ENCODE peak calls at places on chromosomes 16 and 17, in seven cellular contexts. One of them, this sample, is unnamed.

GRCh38 chr16:35485915-35486314 is 2026.5 kb downstream of the TP53TG3F start:
- DNase-seq in ovary: no peak
- DNase-seq in breast epithelium: no peak
- DNase-seq in stomach: no peak
- DNase-seq in tibial nerve: no peak
- DNase-seq in IMR-90: no peak
- DNase-seq in A549: no peak
- DNase-seq in this sample: no peak

GRCh38 chr16:70689035-70689969 is 3.4 kb upstream of the MTSS2 start:
- DNase-seq in stomach: peak
- DNase-seq in A549: no peak
- DNase-seq in ovary: peak
- DNase-seq in IMR-90: no peak
- DNase-seq in tibial nerve: no peak
- DNase-seq in breast epithelium: no peak
- DNase-seq in this sample: no peak

GRCh38 chr17:48002208-48002919 is 31.5 kb downstream of the CDK5RAP3 start:
- DNase-seq in ovary: no peak
- DNase-seq in A549: peak
- DNase-seq in tibial nerve: no peak
- DNase-seq in stomach: no peak
- DNase-seq in IMR-90: peak
- DNase-seq in breast epithelium: no peak
- DNase-seq in this sample: no peak

GRCh38 chr16:49096191-49096945 is 185.3 kb downstream of the CBLN1 start:
- DNase-seq in tibial nerve: no peak
- DNase-seq in stomach: no peak
- DNase-seq in ovary: no peak
- DNase-seq in breast epithelium: no peak
- DNase-seq in IMR-90: no peak
- DNase-seq in A549: no peak
- DNase-seq in this sample: no peak

GRCh38 chr16:19419691-19420060 is 2.0 kb downstream of the TMC5 start:
- DNase-seq in IMR-90: peak
- DNase-seq in tibial nerve: no peak
- DNase-seq in stomach: peak
- DNase-seq in breast epithelium: no peak
- DNase-seq in A549: peak
- DNase-seq in ovary: no peak
- DNase-seq in this sample: no peak

GRCh38 chr17:55666810-55667209 is 55.9 kb downstream of the TMEM100 start:
- DNase-seq in stomach: no peak
- DNase-seq in breast epithelium: no peak
- DNase-seq in A549: no peak
- DNase-seq in IMR-90: no peak
- DNase-seq in ovary: no peak
- DNase-seq in tibial nerve: no peak
- DNase-seq in this sample: no peak

GRCh38 chr16:61014869-61015268 is 1021.4 kb downstream of the CDH8 start:
- DNase-seq in IMR-90: no peak
- DNase-seq in ovary: no peak
- DNase-seq in breast epithelium: no peak
- DNase-seq in stomach: no peak
- DNase-seq in tibial nerve: no peak
- DNase-seq in A549: no peak
- DNase-seq in this sample: no peak

GRCh38 chr17:32341141-32341856 is 674 bp downstream of the C17orf75 start:
- DNase-seq in A549: peak
- DNase-seq in IMR-90: no peak
- DNase-seq in breast epithelium: no peak
- DNase-seq in ovary: no peak
- DNase-seq in tibial nerve: no peak
- DNase-seq in stomach: no peak
- DNase-seq in this sample: peak

GRCh38 chr17:79082311-79083190 is 7.9 kb downstream of the ENGASE start:
- DNase-seq in A549: peak
- DNase-seq in breast epithelium: no peak
- DNase-seq in IMR-90: peak
- DNase-seq in stomach: peak
- DNase-seq in ovary: peak
- DNase-seq in tibial nerve: peak
- DNase-seq in this sample: peak

GRCh38 chr17:48102700-48103378 is 1.6 kb upstream of the CBX1 start:
- DNase-seq in ovary: no peak
- DNase-seq in tibial nerve: no peak
- DNase-seq in stomach: no peak
- DNase-seq in breast epithelium: no peak
- DNase-seq in IMR-90: no peak
- DNase-seq in A549: peak
- DNase-seq in this sample: no peak

GRCh38 chr16:57801856-57802634 is at the start of gene KIFC3:
- DNase-seq in ovary: peak
- DNase-seq in IMR-90: peak
- DNase-seq in breast epithelium: no peak
- DNase-seq in A549: peak
- DNase-seq in tibial nerve: peak
- DNase-seq in stomach: peak
- DNase-seq in this sample: peak

GRCh38 chr16:57239089-57239488 is 6.0 kb upstream of the ARL2BP start:
- DNase-seq in A549: no peak
- DNase-seq in stomach: no peak
- DNase-seq in ovary: no peak
- DNase-seq in IMR-90: no peak
- DNase-seq in breast epithelium: no peak
- DNase-seq in tibial nerve: no peak
- DNase-seq in this sample: no peak

GRCh38 chr17:72122668-72123495 is 2.1 kb downstream of the SOX9 start:
- DNase-seq in stomach: peak
- DNase-seq in breast epithelium: no peak
- DNase-seq in ovary: no peak
- DNase-seq in A549: no peak
- DNase-seq in IMR-90: peak
- DNase-seq in tibial nerve: no peak
- DNase-seq in this sample: no peak

GRCh38 chr16:73031155-73031866 is 16.6 kb downstream of the ZFHX3 start:
- DNase-seq in A549: no peak
- DNase-seq in ovary: no peak
- DNase-seq in breast epithelium: no peak
- DNase-seq in tibial nerve: no peak
- DNase-seq in IMR-90: no peak
- DNase-seq in stomach: no peak
- DNase-seq in this sample: no peak

GRCh38 chr17:64262125-64262421 is 987 bp downstream of the TEX2 start:
- DNase-seq in IMR-90: no peak
- DNase-seq in ovary: no peak
- DNase-seq in breast epithelium: no peak
- DNase-seq in stomach: no peak
- DNase-seq in tibial nerve: no peak
- DNase-seq in A549: no peak
- DNase-seq in this sample: no peak
- H3K27ac ChIP-seq in IMR-90: peak
- H3K27ac ChIP-seq in ovary: no peak
- H3K27ac ChIP-seq in breast epithelium: peak
- H3K27ac ChIP-seq in stomach: peak
- H3K27ac ChIP-seq in tibial nerve: peak
- H3K27ac ChIP-seq in A549: peak
- H3K27ac ChIP-seq in this sample: peak

GRCh38 chr17:29278692-29279091 is 15.3 kb downstream of the NUFIP2 start:
- DNase-seq in A549: no peak
- DNase-seq in breast epithelium: no peak
- DNase-seq in ovary: no peak
- DNase-seq in stomach: no peak
- DNase-seq in IMR-90: no peak
- DNase-seq in tibial nerve: no peak
- DNase-seq in this sample: no peak

GRCh38 chr17:29283496-29283895 is 10.5 kb downstream of the NUFIP2 start:
- DNase-seq in ovary: no peak
- DNase-seq in breast epithelium: no peak
- DNase-seq in stomach: no peak
- DNase-seq in A549: no peak
- DNase-seq in tibial nerve: no peak
- DNase-seq in IMR-90: no peak
- DNase-seq in this sample: no peak

GRCh38 chr17:29273924-29274323 is 20.0 kb downstream of the NUFIP2 start:
- DNase-seq in tibial nerve: no peak
- DNase-seq in ovary: no peak
- DNase-seq in stomach: no peak
- DNase-seq in breast epithelium: no peak
- DNase-seq in IMR-90: no peak
- DNase-seq in A549: no peak
- DNase-seq in this sample: no peak

DNA sequence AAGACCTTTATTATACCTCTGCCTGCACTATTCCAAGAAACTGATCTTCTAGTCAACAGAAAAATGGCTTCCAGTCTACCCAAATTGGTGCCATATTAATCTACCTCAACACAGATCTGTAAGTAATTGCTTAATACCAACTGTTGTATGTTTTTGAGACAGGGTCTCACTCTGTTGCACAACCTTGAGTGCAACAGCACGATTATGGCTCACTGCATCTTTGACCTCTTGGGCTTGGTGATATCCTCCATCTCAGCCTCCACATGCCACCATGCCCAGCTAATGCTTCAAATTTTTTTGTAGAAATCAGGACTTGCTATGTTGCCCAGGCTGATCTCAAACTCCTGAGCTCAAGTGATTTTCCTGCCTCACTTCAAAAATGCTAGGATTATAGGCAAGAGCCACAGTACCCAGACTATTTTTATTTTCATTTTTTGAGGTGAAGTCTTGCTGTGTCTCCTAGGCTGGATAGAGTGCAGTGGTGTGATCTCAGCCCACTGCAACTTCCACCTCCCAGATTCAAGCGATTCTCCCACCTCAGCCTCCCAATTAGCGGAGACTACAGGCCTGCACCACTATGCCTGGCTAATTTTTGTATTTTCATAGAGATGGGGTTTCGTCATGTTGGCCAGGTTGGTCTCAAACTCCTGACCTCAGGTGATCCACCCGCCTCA is 14.4 kb downstream of the NUFIP2 start:
- DNase-seq in breast epithelium: no peak
- DNase-seq in ovary: no peak
- DNase-seq in tibial nerve: no peak
- DNase-seq in stomach: no peak
- DNase-seq in A549: no peak
- DNase-seq in IMR-90: no peak
- DNase-seq in this sample: no peak
- TF ChIP-seq POLR2A in breast epithelium: no peak
- TF ChIP-seq POLR2A in ovary: no peak
- TF ChIP-seq POLR2A in tibial nerve: no peak
- TF ChIP-seq POLR2A in stomach: no peak
- TF ChIP-seq POLR2A in A549: no peak
- TF ChIP-seq POLR2A in IMR-90: no peak
- TF ChIP-seq POLR2A in this sample: no peak

DNA sequence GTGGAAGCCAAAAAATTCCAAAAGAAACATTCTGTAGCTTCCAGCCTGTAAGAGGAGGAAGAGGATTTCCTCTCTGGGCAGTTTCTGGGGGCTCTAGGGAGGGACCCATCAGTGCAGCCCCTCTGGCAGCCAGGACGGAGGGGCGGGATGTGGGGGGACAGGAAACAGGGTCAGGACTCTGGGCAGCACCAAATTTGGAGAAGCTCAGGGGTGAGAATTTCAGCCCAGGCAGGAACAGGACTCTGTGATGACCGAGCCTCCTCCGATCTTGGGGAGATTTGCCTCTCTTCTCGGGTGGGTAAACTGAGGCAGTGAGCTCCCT is 18.4 kb upstream of the CIBAR2 start:
- DNase-seq in breast epithelium: no peak
- DNase-seq in tibial nerve: no peak
- DNase-seq in A549: no peak
- DNase-seq in ovary: no peak
- DNase-seq in IMR-90: no peak
- DNase-seq in stomach: no peak
- DNase-seq in this sample: no peak
- H3K27ac ChIP-seq in breast epithelium: peak
- H3K27ac ChIP-seq in tibial nerve: peak
- H3K27ac ChIP-seq in A549: no peak
- H3K27ac ChIP-seq in ovary: peak
- H3K27ac ChIP-seq in IMR-90: peak
- H3K27ac ChIP-seq in stomach: peak
- H3K27ac ChIP-seq in this sample: peak

GRCh38 chr17:81701288-81702071 is 1.7 kb upstream of the MRPL12 start:
- DNase-seq in ovary: no peak
- DNase-seq in breast epithelium: no peak
- DNase-seq in IMR-90: no peak
- DNase-seq in stomach: no peak
- DNase-seq in A549: no peak
- DNase-seq in tibial nerve: no peak
- DNase-seq in this sample: no peak
- TF ChIP-seq POLR2A in ovary: no peak
- TF ChIP-seq POLR2A in breast epithelium: no peak
- TF ChIP-seq POLR2A in IMR-90: no peak
- TF ChIP-seq POLR2A in stomach: no peak
- TF ChIP-seq POLR2A in A549: no peak
- TF ChIP-seq POLR2A in tibial nerve: no peak
- TF ChIP-seq POLR2A in this sample: no peak

DNA sequence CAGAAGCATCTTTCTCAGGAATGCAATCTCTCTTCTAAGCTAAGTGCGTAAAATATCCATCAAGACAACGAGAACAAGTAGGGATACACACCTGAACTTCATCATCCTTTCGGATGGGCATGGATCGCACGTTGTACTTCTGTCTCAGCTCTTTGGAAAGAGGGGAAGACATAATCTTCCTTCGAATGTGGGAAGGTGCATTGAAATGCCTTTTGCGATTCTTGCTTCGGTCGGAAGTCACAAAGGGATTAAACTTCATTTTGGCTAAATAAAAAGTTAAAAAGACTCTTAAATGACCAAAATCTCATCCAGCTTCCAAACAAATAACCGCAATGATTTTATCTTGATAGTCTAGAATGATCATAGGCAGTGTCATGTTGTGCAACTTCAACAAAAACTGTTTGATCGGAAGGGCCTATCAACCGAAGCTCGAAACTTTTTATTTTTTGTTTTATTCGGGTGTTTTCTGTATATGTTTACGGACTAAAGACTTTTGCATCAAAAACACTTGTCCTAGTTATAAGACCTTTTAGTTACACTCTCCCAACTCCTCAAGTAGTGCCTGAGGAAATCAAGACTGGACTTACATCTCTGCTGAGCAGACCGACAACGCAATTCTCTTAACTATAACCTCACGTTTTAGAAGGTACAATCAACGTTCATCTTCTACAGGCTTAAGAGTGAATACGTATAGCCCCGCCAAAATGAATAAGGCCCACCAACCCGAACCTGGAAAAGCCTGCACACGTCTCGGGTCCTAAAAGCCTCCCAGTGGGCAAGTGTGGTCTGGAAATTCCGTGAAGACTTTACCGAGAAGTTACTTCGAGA is 727 bp downstream of the RPL26 start:
- DNase-seq in ovary: no peak
- DNase-seq in breast epithelium: no peak
- DNase-seq in A549: no peak
- DNase-seq in stomach: no peak
- DNase-seq in tibial nerve: no peak
- DNase-seq in IMR-90: no peak
- DNase-seq in this sample: no peak
- H3K27ac ChIP-seq in ovary: no peak
- H3K27ac ChIP-seq in breast epithelium: peak
- H3K27ac ChIP-seq in A549: peak
- H3K27ac ChIP-seq in stomach: peak
- H3K27ac ChIP-seq in tibial nerve: peak
- H3K27ac ChIP-seq in IMR-90: peak
- H3K27ac ChIP-seq in this sample: peak